ENCODE peak calls at places on chromosomes 12 and 14, in ten cellular contexts. T, H, V, N, U, P, O, Z, R and K are unnamed samples.

GRCh38 chr12:51242150-51242549 is 3.5 kb downstream of the DAZAP2 start:
- DNase-seq in T (no peak), H (peak), V (no peak), N (no peak), U (no peak), P (no peak), O (peak), Z (no peak), R (no peak), K (no peak)

GRCh38 chr14:75864352-75864751 is 117.4 kb downstream of the TGFB3 start:
- DNase-seq in T (no peak), H (no peak), V (no peak), N (no peak), U (no peak), P (no peak), O (no peak), Z (no peak), R (no peak), K (no peak)

GRCh38 chr14:37417833-37418232 is 177.2 kb downstream of the FOXA1 start:
- DNase-seq in T (no peak), H (no peak), V (no peak), N (no peak), U (no peak), P (no peak), O (no peak), Z (no peak), R (no peak), K (no peak)

GRCh38 chr12:64506955-64507354 is 55.0 kb downstream of the TBK1 start:
- DNase-seq in T (no peak), H (no peak), V (no peak), N (no peak), U (no peak), P (no peak), O (no peak), Z (no peak), R (no peak), K (no peak)

GRCh38 chr12:100364334-100364733 is 7.5 kb downstream of the SLC17A8 start:
- DNase-seq in T (no peak), H (no peak), V (no peak), N (peak), U (no peak), P (no peak), O (no peak), Z (no peak), R (no peak), K (no peak)

GRCh38 chr12:69840727-69841126 is 15.7 kb downstream of the MYRFL start:
- DNase-seq in T (no peak), H (no peak), V (no peak), N (no peak), U (peak), P (no peak), O (peak), Z (no peak), R (peak), K (no peak)

GRCh38 chr12:82650627-82651337 is 35.9 kb upstream of the TMTC2 start:
- DNase-seq in T (peak), H (no peak), V (no peak), N (no peak), U (no peak), P (no peak), O (no peak), Z (no peak), R (no peak), K (peak)

GRCh38 chr12:56488041-56488955 is at the start of gene GLS2:
- DNase-seq in T (peak), H (peak), V (peak), N (peak), U (peak), P (peak), O (peak), Z (peak), R (peak), K (no peak)

GRCh38 chr12:77980782-77981181 is 150.1 kb downstream of the NAV3 start:
- DNase-seq in T (no peak), H (no peak), V (no peak), N (no peak), U (no peak), P (no peak), O (no peak), Z (no peak), R (no peak), K (no peak)

GRCh38 chr12:98671459-98671858 is 26.4 kb downstream of the APAF1 start:
- DNase-seq in T (no peak), H (no peak), V (no peak), N (no peak), U (peak), P (no peak), O (no peak), Z (no peak), R (no peak), K (no peak)

GRCh38 chr12:112928978-112929377 is 9.3 kb upstream of the OAS3 start:
- DNase-seq in T (no peak), H (no peak), V (no peak), N (no peak), U (no peak), P (no peak), O (peak), Z (no peak), R (no peak), K (no peak)

GRCh38 chr12:31353730-31354708 is 28.1 kb upstream of the SINHCAF start:
- DNase-seq in T (no peak), H (no peak), V (no peak), N (no peak), U (no peak), P (no peak), O (peak), Z (no peak), R (peak), K (no peak)

GRCh38 chr14:82855912-82856381 is 1322.3 kb upstream of the SEL1L start:
- DNase-seq in T (no peak), H (no peak), V (no peak), N (no peak), U (no peak), P (no peak), O (no peak), Z (no peak), R (peak), K (no peak)

GRCh38 chr14:75711134-75711795 is 50.2 kb downstream of the TTLL5 start:
- DNase-seq in T (peak), H (no peak), V (no peak), N (no peak), U (peak), P (peak), O (peak), Z (peak), R (peak), K (no peak)

GRCh38 chr14:25574949-25575348 is 525.0 kb upstream of the STXBP6 start:
- DNase-seq in T (no peak), H (no peak), V (no peak), N (no peak), U (no peak), P (no peak), O (no peak), Z (no peak), R (no peak), K (no peak)

GRCh38 chr14:64628940-64629403 is 75.3 kb upstream of the PLEKHG3 start:
- DNase-seq in T (peak), H (peak), V (no peak), N (no peak), U (no peak), P (peak), O (peak), Z (peak), R (no peak), K (peak)

GRCh38 chr14:52286659-52287649 is 19.5 kb downstream of the PTGDR start:
- DNase-seq in T (no peak), H (no peak), V (no peak), N (no peak), U (no peak), P (no peak), O (no peak), Z (no peak), R (no peak), K (no peak)

GRCh38 chr14:101022121-101022520 is 118.6 kb upstream of the RTL1 start:
- DNase-seq in T (no peak), H (peak), V (no peak), N (peak), U (no peak), P (no peak), O (peak), Z (peak), R (no peak), K (no peak)

GRCh38 chr14:101320386-101320785 is 240.9 kb upstream of the DIO3 start:
- DNase-seq in T (no peak), H (no peak), V (no peak), N (peak), U (no peak), P (no peak), O (no peak), Z (no peak), R (peak), K (no peak)

GRCh38 chr14:92630367-92630766 is 116.8 kb downstream of the RIN3 start:
- DNase-seq in T (no peak), H (peak), V (no peak), N (no peak), U (no peak), P (no peak), O (no peak), Z (no peak), R (no peak), K (no peak)

GRCh38 chr12:53560386-53560785 is 53.1 kb upstream of the NPFF start:
- DNase-seq in T (no peak), H (no peak), V (peak), N (no peak), U (no peak), P (no peak), O (no peak), Z (no peak), R (no peak), K (no peak)

GRCh38 chr14:45089813-45090212 is 5.9 kb downstream of the PRPF39 start:
- DNase-seq in T (no peak), H (no peak), V (no peak), N (no peak), U (no peak), P (no peak), O (no peak), Z (no peak), R (no peak), K (no peak)

GRCh38 chr12:24743891-24744793 is 204.8 kb downstream of the BCAT1 start:
- DNase-seq in T (no peak), H (no peak), V (no peak), N (no peak), U (no peak), P (no peak), O (no peak), Z (no peak), R (no peak), K (no peak)

GRCh38 chr12:102539651-102540553 is 59.5 kb upstream of the IGF1 start:
- DNase-seq in T (peak), H (no peak), V (peak), N (no peak), U (no peak), P (no peak), O (no peak), Z (no peak), R (no peak), K (peak)

GRCh38 chr14:94110552-94111181 is at the start of gene IFI27:
- DNase-seq in T (no peak), H (peak), V (peak), N (no peak), U (no peak), P (no peak), O (peak), Z (peak), R (no peak), K (peak)

GRCh38 chr14:52044791-52045522 is 23.9 kb downstream of the NID2 start:
- DNase-seq in T (no peak), H (peak), V (no peak), N (peak), U (peak), P (peak), O (no peak), Z (peak), R (no peak), K (no peak)

GRCh38 chr12:102475355-102475754 is 5.0 kb downstream of the IGF1 start:
- DNase-seq in T (no peak), H (no peak), V (no peak), N (no peak), U (no peak), P (peak), O (no peak), Z (peak), R (no peak), K (no peak)

DNA sequence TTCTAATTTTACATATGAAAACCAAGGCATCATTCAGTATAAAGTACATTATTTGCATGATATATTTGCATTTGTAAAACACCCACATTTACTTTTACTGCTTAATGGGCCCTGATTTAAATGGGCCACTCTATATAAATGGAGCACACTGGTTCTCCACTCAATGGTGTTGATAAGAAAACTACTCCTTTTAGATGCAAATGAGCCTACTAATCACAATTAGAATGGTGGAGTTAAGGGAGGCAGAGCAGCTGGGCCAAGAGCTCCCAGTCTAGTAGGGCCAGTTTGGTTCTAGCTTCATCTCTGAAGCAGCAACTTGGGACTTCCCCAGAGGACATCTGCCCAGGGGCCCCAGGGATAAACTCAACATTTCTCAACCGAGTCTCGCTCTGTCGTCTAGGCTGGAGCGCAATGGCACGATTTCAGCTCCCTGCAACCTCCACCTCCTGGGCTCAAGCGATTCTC is 120.7 kb downstream of the FOXN3 start:
- DNase-seq in T (no peak), H (no peak), V (no peak), N (no peak), U (no peak), P (no peak), O (no peak), Z (no peak), R (no peak), K (no peak)
- TF ChIP-seq POLR2A in T (no peak), H (no peak), V (no peak), N (no peak), U (no peak), P (no peak), O (no peak), Z (no peak), R (no peak), K (no peak)

GRCh38 chr12:27219693-27220056 is 24.4 kb upstream of the STK38L start:
- DNase-seq in T (no peak), H (no peak), V (no peak), N (no peak), U (no peak), P (no peak), O (no peak), Z (no peak), R (no peak), K (no peak)

GRCh38 chr12:27217590-27217989 is 26.5 kb upstream of the STK38L start:
- DNase-seq in T (no peak), H (no peak), V (no peak), N (no peak), U (no peak), P (no peak), O (no peak), Z (no peak), R (no peak), K (no peak)

GRCh38 chr12:27220057-27220987 is 23.8 kb upstream of the STK38L start:
- DNase-seq in T (no peak), H (no peak), V (no peak), N (no peak), U (no peak), P (no peak), O (no peak), Z (no peak), R (no peak), K (no peak)

GRCh38 chr12:27220988-27221345 is 23.1 kb upstream of the STK38L start:
- DNase-seq in T (no peak), H (no peak), V (no peak), N (no peak), U (no peak), P (no peak), O (no peak), Z (no peak), R (no peak), K (no peak)

DNA sequence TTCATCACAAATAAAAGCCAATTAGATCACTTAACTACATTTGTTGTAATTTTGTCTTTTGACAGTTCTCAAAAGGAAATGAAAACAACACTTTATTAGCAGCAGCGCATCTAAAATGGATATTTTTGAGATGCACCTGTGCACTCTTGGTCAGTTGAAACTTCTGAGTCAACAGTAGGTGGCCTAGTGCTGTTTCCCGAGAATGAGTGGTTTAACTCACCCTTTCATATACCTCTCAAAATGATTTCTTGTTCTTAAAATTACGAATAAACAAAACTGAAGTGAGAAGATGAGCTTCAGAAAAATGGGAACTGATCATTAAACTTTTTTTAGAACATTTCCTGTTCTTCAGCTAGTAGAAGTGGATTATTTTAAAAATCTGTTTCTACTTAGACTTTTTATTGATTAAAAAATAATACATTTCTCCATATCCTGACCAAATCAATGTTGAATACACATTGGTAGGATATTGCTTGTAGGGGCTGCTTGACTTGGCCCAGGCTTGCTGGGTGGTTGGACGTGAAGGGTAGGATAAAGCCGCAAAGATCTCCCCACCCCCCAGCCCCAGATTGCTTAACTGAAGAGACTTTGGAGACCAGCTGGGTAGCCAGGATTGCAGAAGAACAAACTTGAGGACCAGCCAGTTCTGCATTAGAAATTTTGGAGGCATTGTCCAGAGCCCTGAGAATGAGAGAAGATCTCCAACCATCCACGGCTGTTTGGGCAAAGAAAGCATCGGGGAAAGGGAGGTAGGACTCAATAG is 22.3 kb upstream of the STK38L start:
- DNase-seq in T (no peak), H (no peak), V (no peak), N (no peak), U (no peak), P (no peak), O (no peak), Z (no peak), R (no peak), K (no peak)
- TF ChIP-seq POLR2A in T (no peak), H (no peak), V (no peak), N (no peak), U (no peak), P (no peak), O (no peak), Z (no peak), R (no peak), K (no peak)

DNA sequence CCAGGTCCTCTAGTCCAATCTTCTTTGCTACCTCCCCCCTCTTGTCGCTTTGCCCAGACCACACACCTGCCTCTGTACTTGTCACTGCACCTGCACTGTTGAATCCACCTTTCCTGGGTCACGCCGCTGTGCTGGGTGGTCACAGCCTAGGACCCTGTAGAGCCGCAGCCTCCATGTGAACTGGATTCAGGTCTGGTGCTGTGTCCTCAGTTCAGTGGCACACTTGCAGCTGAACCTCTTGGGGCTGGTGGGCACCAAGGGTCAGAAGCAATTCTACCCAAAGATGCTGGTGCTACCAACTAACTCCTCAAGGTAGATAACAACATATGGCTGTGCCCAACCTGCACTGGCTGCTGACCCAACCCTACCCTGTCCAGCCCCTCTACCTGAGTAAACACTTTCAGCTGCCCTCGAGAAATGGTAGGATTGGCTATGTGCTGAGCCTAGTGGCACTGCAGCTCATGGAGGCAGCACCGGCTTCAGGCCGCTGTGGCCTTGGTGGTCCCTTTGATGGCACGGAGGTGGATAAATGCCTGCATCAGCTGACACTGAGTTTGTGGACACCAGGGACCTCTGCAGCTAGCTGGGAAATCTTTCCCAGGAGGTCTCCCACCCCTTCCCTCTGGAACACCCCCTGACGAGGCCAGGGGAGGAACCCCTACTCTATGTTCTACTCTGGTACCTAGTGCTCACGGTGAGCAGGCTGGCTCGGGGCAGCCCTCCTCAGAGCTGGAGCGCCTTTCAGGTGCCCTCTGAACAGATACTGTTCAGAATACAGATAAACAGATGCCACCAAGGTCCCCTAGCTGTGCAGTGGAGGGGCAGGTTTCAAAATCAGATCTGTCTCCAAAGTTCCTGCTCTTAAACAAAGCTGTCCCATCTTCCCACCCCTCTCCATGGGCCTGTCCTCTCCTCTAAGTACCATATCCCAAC is 14.3 kb downstream of the AGAP2 start:
- DNase-seq in T (no peak), H (no peak), V (no peak), N (peak), U (no peak), P (no peak), O (peak), Z (no peak), R (no peak), K (no peak)
- TF ChIP-seq POLR2A in T (no peak), H (no peak), V (no peak), N (no peak), U (no peak), P (no peak), O (no peak), Z (no peak), R (no peak), K (no peak)

GRCh38 chr12:21501258-21502163 is at the start of the genes GOLT1B and RECQL:
- DNase-seq in T (peak), H (peak), V (peak), N (peak), U (peak), P (peak), O (peak), Z (peak), R (peak), K (peak)
- TF ChIP-seq POLR2A in T (peak), H (peak), V (peak), N (peak), U (peak), P (no peak), O (peak), Z (peak), R (peak), K (peak)

GRCh38 chr12:120709976-120710804 is at the start of gene UNC119B:
- DNase-seq in T (peak), H (peak), V (peak), N (no peak), U (peak), P (peak), O (peak), Z (peak), R (peak), K (peak)
- TF ChIP-seq POLR2A in T (peak), H (no peak), V (no peak), N (no peak), U (peak), P (no peak), O (peak), Z (no peak), R (peak), K (peak)

DNA sequence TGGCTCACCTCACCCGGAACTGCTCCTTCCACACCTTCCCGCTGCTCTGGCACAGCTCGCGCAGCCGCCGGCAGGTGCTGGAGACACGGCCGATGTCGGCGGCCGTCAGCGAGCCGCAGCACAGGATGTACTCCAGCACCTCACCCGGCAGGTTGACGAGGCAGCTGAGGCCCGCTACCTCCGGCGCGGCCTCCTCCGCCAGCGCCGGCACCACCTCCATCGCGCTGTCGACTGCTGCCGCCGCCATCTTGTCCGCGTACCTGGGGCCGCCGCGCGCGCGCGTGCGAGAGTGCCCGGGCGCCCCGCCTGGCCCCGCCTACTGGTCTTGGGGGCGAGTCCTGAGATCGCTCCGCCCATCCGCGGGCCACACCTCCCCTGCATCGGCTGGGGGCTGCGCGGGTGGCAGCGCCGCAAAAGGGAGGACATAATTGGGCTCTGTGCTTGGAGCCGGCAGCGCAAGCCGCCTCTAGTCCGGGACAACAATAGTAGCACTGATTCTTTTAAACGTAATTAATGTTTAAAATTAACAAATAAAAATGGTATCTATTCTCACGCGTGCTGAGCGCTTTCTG is at the start of gene FBXO21:
- DNase-seq in T (peak), H (peak), V (peak), N (peak), U (peak), P (peak), O (peak), Z (peak), R (peak), K (peak)
- TF ChIP-seq POLR2A in T (peak), H (no peak), V (peak), N (no peak), U (peak), P (peak), O (peak), Z (peak), R (peak), K (peak)

GRCh38 chr14:22533057-22533704 is 55.8 kb downstream of the DAD1 start:
- DNase-seq in T (no peak), H (no peak), V (no peak), N (no peak), U (no peak), P (no peak), O (no peak), Z (no peak), R (no peak), K (no peak)
- TF ChIP-seq POLR2A in T (no peak), H (no peak), V (no peak), N (no peak), U (no peak), P (no peak), O (no peak), Z (no peak), R (no peak), K (no peak)